ENCODE peak calls at places on chromosomes 16 and 17, in eight cellular contexts. One of them, this sample, is unnamed.

GRCh38 chr17:80116923-80117380 is 15.6 kb downstream of the GAA start:
- DNase-seq in Panc1: no peak
- DNase-seq in lower leg skin: no peak
- DNase-seq in thoracic aorta: no peak
- DNase-seq in esophagus squamous epithelium: no peak
- DNase-seq in spleen: peak; percentile 53
- DNase-seq in kidney: peak; percentile 60
- DNase-seq in H7: peak; percentile 32
- DNase-seq in this sample: no peak

GRCh38 chr17:67982686-67983085 is 13.6 kb downstream of the C17orf58 start:
- DNase-seq in Panc1: no peak
- DNase-seq in lower leg skin: no peak
- DNase-seq in thoracic aorta: no peak
- DNase-seq in esophagus squamous epithelium: no peak
- DNase-seq in spleen: no peak
- DNase-seq in kidney: no peak
- DNase-seq in H7: no peak
- DNase-seq in this sample: no peak

GRCh38 chr17:27610304-27610676 is 20.7 kb upstream of the LGALS9 start:
- DNase-seq in Panc1: no peak
- DNase-seq in lower leg skin: no peak
- DNase-seq in thoracic aorta: no peak
- DNase-seq in esophagus squamous epithelium: no peak
- DNase-seq in spleen: no peak
- DNase-seq in kidney: no peak
- DNase-seq in H7: no peak
- DNase-seq in this sample: no peak

GRCh38 chr16:50298591-50299507 is 32.5 kb downstream of the ADCY7 start:
- DNase-seq in Panc1: no peak
- DNase-seq in lower leg skin: peak; percentile 83
- DNase-seq in thoracic aorta: no peak
- DNase-seq in esophagus squamous epithelium: no peak
- DNase-seq in spleen: peak; percentile 61
- DNase-seq in kidney: peak; percentile 60
- DNase-seq in H7: peak; percentile 63
- DNase-seq in this sample: peak; percentile 55

GRCh38 chr17:60923000-60923399 is 245.3 kb downstream of the BCAS3 start:
- DNase-seq in Panc1: no peak
- DNase-seq in lower leg skin: no peak
- DNase-seq in thoracic aorta: no peak
- DNase-seq in esophagus squamous epithelium: no peak
- DNase-seq in spleen: no peak
- DNase-seq in kidney: no peak
- DNase-seq in H7: no peak
- DNase-seq in this sample: no peak

GRCh38 chr16:3023415-3023668 is 400 bp downstream of the HCFC1R1 start:
- DNase-seq in Panc1: peak; percentile 87
- DNase-seq in lower leg skin: no peak
- DNase-seq in thoracic aorta: peak; percentile 48
- DNase-seq in esophagus squamous epithelium: no peak
- DNase-seq in spleen: no peak
- DNase-seq in kidney: no peak
- DNase-seq in H7: no peak
- DNase-seq in this sample: no peak

GRCh38 chr16:75305364-75306101 is 54.1 kb upstream of the BCAR1 start:
- DNase-seq in Panc1: peak; percentile 97
- DNase-seq in lower leg skin: peak; percentile 96
- DNase-seq in thoracic aorta: peak; percentile 78
- DNase-seq in esophagus squamous epithelium: no peak
- DNase-seq in spleen: no peak
- DNase-seq in kidney: peak; percentile 91
- DNase-seq in H7: no peak
- DNase-seq in this sample: no peak

GRCh38 chr16:80287674-80288073 is 253.1 kb upstream of the DYNLRB2 start:
- DNase-seq in Panc1: no peak
- DNase-seq in lower leg skin: no peak
- DNase-seq in thoracic aorta: no peak
- DNase-seq in esophagus squamous epithelium: no peak
- DNase-seq in spleen: no peak
- DNase-seq in kidney: no peak
- DNase-seq in H7: no peak
- DNase-seq in this sample: no peak

DNA sequence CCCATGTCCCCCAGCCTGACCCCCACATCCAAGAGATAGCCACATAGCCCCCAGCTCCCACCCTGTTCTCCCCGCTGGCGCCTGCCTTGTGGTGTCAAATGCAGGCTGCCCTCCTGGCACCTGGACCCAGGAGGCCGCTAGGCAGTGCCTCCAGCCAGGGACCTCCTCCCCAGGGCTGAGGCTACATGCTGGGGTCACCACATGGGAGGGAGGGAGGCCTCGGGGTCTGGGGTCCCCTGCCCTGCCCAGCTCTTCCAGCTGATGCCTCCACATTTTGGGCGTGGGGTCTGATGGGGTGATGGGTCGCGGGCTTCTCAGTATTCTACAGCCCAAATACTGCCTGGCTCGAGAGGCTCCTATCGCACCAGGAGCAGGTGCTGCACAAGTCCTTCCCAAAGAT is 9.5 kb downstream of the TBC1D26 start:
- DNase-seq in Panc1: no peak
- DNase-seq in lower leg skin: no peak
- DNase-seq in thoracic aorta: no peak
- DNase-seq in esophagus squamous epithelium: no peak
- DNase-seq in spleen: no peak
- DNase-seq in kidney: peak; percentile 52
- DNase-seq in H7: peak; percentile 37
- DNase-seq in this sample: no peak
- H3K4me3 ChIP-seq in Panc1: no peak overlapping the region
- H3K4me3 ChIP-seq in lower leg skin: no peak overlapping the region
- H3K4me3 ChIP-seq in thoracic aorta: no peak overlapping the region
- H3K4me3 ChIP-seq in esophagus squamous epithelium: no peak overlapping the region
- H3K4me3 ChIP-seq in spleen: no peak overlapping the region
- H3K4me3 ChIP-seq in kidney: no peak overlapping the region
- H3K4me3 ChIP-seq in H7: no peak overlapping the region
- H3K4me3 ChIP-seq in this sample: no peak overlapping the region

DNA sequence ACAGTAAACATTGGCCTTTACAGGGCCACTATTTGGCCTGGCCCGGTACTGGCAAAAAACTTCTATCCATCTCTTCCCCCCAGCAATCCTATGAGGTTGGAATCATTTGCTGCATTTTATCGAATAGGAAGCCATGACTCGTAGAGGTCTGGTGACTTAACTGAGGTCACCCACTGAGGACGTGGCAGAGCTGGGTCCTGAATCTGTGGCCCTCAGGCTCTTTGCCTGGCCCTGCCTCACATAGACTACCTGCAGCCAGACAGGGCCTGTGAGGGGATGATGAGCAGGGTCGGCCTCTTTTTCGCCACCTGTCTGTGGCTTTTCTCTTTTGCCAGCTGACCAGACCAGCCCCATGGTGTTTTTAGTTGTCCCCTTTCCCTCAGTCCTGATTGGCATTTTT is 1.9 kb downstream of the PPP4C start:
- DNase-seq in Panc1: no peak
- DNase-seq in lower leg skin: no peak
- DNase-seq in thoracic aorta: no peak
- DNase-seq in esophagus squamous epithelium: no peak
- DNase-seq in spleen: peak; percentile 54
- DNase-seq in kidney: no peak
- DNase-seq in H7: no peak
- DNase-seq in this sample: no peak
- H3K4me3 ChIP-seq in Panc1: peak overlapping the region; percentile 88
- H3K4me3 ChIP-seq in lower leg skin: no peak overlapping the region
- H3K4me3 ChIP-seq in thoracic aorta: no peak overlapping the region
- H3K4me3 ChIP-seq in esophagus squamous epithelium: peak overlapping the region; percentile 93
- H3K4me3 ChIP-seq in spleen: no peak overlapping the region
- H3K4me3 ChIP-seq in kidney: no peak overlapping the region
- H3K4me3 ChIP-seq in H7: no peak overlapping the region
- H3K4me3 ChIP-seq in this sample: no peak overlapping the region

GRCh38 chr17:31559647-31560501 is 168.4 kb downstream of the RAB11FIP4 start:
- DNase-seq in Panc1: no peak
- DNase-seq in lower leg skin: no peak
- DNase-seq in thoracic aorta: no peak
- DNase-seq in esophagus squamous epithelium: no peak
- DNase-seq in spleen: no peak
- DNase-seq in kidney: peak; percentile 82
- DNase-seq in H7: peak; percentile 80
- DNase-seq in this sample: no peak
- H3K4me3 ChIP-seq in Panc1: peak overlapping the region; percentile 85
- H3K4me3 ChIP-seq in lower leg skin: peak overlapping the region; percentile 42
- H3K4me3 ChIP-seq in thoracic aorta: peak overlapping the region; percentile 96
- H3K4me3 ChIP-seq in esophagus squamous epithelium: peak overlapping the region; percentile 91
- H3K4me3 ChIP-seq in spleen: peak overlapping the region; percentile 56
- H3K4me3 ChIP-seq in kidney: peak overlapping the region; percentile 53
- H3K4me3 ChIP-seq in H7: peak overlapping the region; percentile 73
- H3K4me3 ChIP-seq in this sample: peak overlapping the region; percentile 67

GRCh38 chr16:86261379-86261778 is 248.9 kb upstream of the FOXF1 start:
- DNase-seq in Panc1: no peak
- DNase-seq in lower leg skin: no peak
- DNase-seq in thoracic aorta: no peak
- DNase-seq in esophagus squamous epithelium: no peak
- DNase-seq in spleen: no peak
- DNase-seq in kidney: no peak
- DNase-seq in H7: no peak
- DNase-seq in this sample: no peak
- H3K4me3 ChIP-seq in Panc1: no peak overlapping the region
- H3K4me3 ChIP-seq in lower leg skin: no peak overlapping the region
- H3K4me3 ChIP-seq in thoracic aorta: no peak overlapping the region
- H3K4me3 ChIP-seq in esophagus squamous epithelium: no peak overlapping the region
- H3K4me3 ChIP-seq in spleen: no peak overlapping the region
- H3K4me3 ChIP-seq in kidney: no peak overlapping the region
- H3K4me3 ChIP-seq in H7: no peak overlapping the region
- H3K4me3 ChIP-seq in this sample: no peak overlapping the region

GRCh38 chr17:42891539-42892152 is 9.0 kb upstream of the G6PC1 start:
- DNase-seq in Panc1: no peak
- DNase-seq in lower leg skin: peak; percentile 90
- DNase-seq in thoracic aorta: no peak
- DNase-seq in esophagus squamous epithelium: no peak
- DNase-seq in spleen: no peak
- DNase-seq in kidney: peak; percentile 88
- DNase-seq in H7: peak; percentile 70
- DNase-seq in this sample: no peak

GRCh38 chr17:42894283-42895184 is 6.1 kb upstream of the G6PC1 start:
- DNase-seq in Panc1: no peak
- DNase-seq in lower leg skin: no peak
- DNase-seq in thoracic aorta: no peak
- DNase-seq in esophagus squamous epithelium: no peak
- DNase-seq in spleen: no peak
- DNase-seq in kidney: peak; percentile 18
- DNase-seq in H7: no peak
- DNase-seq in this sample: no peak

GRCh38 chr17:42889809-42890208 is 10.8 kb upstream of the G6PC1 start:
- DNase-seq in Panc1: no peak
- DNase-seq in lower leg skin: no peak
- DNase-seq in thoracic aorta: no peak
- DNase-seq in esophagus squamous epithelium: no peak
- DNase-seq in spleen: no peak
- DNase-seq in kidney: peak; percentile 24
- DNase-seq in H7: no peak
- DNase-seq in this sample: no peak

GRCh38 chr17:42898147-42898807 is 2.3 kb upstream of the G6PC1 start:
- DNase-seq in Panc1: no peak
- DNase-seq in lower leg skin: no peak
- DNase-seq in thoracic aorta: no peak
- DNase-seq in esophagus squamous epithelium: no peak
- DNase-seq in spleen: no peak
- DNase-seq in kidney: no peak
- DNase-seq in H7: no peak
- DNase-seq in this sample: no peak

DNA sequence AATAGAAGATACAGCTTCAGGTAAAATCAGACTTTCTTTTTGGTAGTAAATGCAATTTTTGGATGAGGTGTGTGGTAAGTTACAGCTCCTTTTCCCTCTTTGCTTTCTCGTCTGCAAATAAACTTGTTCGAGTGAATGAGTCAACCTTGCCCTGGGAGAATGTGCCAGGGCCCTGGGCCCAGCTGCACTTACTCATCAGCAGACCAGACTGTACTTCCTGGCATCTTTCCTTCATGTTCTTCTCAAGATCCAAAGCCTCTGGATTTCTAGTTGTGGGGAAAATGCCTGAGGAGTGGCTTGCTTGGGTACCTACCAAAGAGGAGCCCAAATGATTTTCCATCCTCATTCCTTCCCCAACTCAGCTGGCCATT is 5.4 kb upstream of the G6PC1 start:
- DNase-seq in Panc1: peak; percentile 10
- DNase-seq in lower leg skin: peak; percentile 90
- DNase-seq in thoracic aorta: peak; percentile 57
- DNase-seq in esophagus squamous epithelium: no peak
- DNase-seq in spleen: no peak
- DNase-seq in kidney: peak; percentile 82
- DNase-seq in H7: no peak
- DNase-seq in this sample: peak; percentile 78
- H3K4me3 ChIP-seq in Panc1: no peak overlapping the region
- H3K4me3 ChIP-seq in lower leg skin: no peak overlapping the region
- H3K4me3 ChIP-seq in thoracic aorta: peak overlapping the region; percentile 18
- H3K4me3 ChIP-seq in esophagus squamous epithelium: no peak overlapping the region
- H3K4me3 ChIP-seq in spleen: no peak overlapping the region
- H3K4me3 ChIP-seq in kidney: peak overlapping the region; percentile 79
- H3K4me3 ChIP-seq in H7: no peak overlapping the region
- H3K4me3 ChIP-seq in this sample: no peak overlapping the region

GRCh38 chr17:45372325-45372869 is 55.6 kb upstream of the MAP3K14 start:
- DNase-seq in Panc1: no peak
- DNase-seq in lower leg skin: peak; percentile 54
- DNase-seq in thoracic aorta: no peak
- DNase-seq in esophagus squamous epithelium: no peak
- DNase-seq in spleen: no peak
- DNase-seq in kidney: no peak
- DNase-seq in H7: peak; percentile 41
- DNase-seq in this sample: peak; percentile 23
- H3K4me3 ChIP-seq in Panc1: no peak overlapping the region
- H3K4me3 ChIP-seq in lower leg skin: no peak overlapping the region
- H3K4me3 ChIP-seq in thoracic aorta: no peak overlapping the region
- H3K4me3 ChIP-seq in esophagus squamous epithelium: peak overlapping the region; percentile 67
- H3K4me3 ChIP-seq in spleen: no peak overlapping the region
- H3K4me3 ChIP-seq in kidney: no peak overlapping the region
- H3K4me3 ChIP-seq in H7: no peak overlapping the region
- H3K4me3 ChIP-seq in this sample: peak overlapping the region; percentile 45

This sample was measured in upper lobe of right lung.